ENCODE peak calls at places on chromosome 19, in eight cellular contexts. Y is MV-4-11; D is smooth muscle cell of the brain vasculature; J is activated naive CD8-positive, alpha-beta T cell treated with anti-CD3 and anti-CD28 coated beads, Interleukin-2, amount 10 ng/mL, durations not matched to agents 7 days and 5 days; Q is RWPE1; R is nucleus accumbens; N is GM12865; C is activated CD4-positive, alpha-beta T cell treated with anti-CD3 and anti-CD28 coated beads, Interleukin-2, amount 50 U/mL, for 24 hours. B is an unnamed sample.

GRCh38 chr19:12782174-12782423 is 6.7 kb upstream of the HOOK2 start:
- DNase-seq in Y (no peak), D (no peak), J (no peak), Q (no peak), R (no peak), N (no peak), C (no peak), B (no peak)

GRCh38 chr19:19657397-19657783 is 6.1 kb downstream of the ATP13A1 start:
- DNase-seq in Y (no peak), D (no peak), J (no peak), Q (no peak), R (no peak), N (no peak), C (no peak), B (no peak)

GRCh38 chr19:24052811-24053210 is 34.2 kb upstream of the ZNF254 start:
- DNase-seq in Y (peak; percentile 60), D (no peak), J (no peak), Q (no peak), R (no peak), N (no peak), C (no peak), B (no peak)

GRCh38 chr19:46265217-46265828 is 31.5 kb upstream of the HIF3A start:
- DNase-seq in Y (peak; percentile 84), D (peak; percentile 56), J (peak; percentile 51), Q (peak; percentile 79), R (no peak), N (peak; percentile 83), C (peak; percentile 71), B (peak; percentile 44)

GRCh38 chr19:34172661-34173144 is 399 bp downstream of the LSM14A start:
- DNase-seq in Y (no peak), D (peak; percentile 7), J (no peak), Q (peak; percentile 25), R (no peak), N (peak; percentile 33), C (peak; percentile 8), B (no peak)

GRCh38 chr19:49973987-49974386 is 13.0 kb upstream of the SIGLEC11 start:
- DNase-seq in Y (peak; percentile 96), D (no peak), J (no peak), Q (no peak), R (no peak), N (no peak), C (no peak), B (no peak)

GRCh38 chr19:29988351-29988750 is 46.3 kb downstream of the URI1 start:
- DNase-seq in Y (no peak), D (no peak), J (no peak), Q (no peak), R (no peak), N (no peak), C (no peak), B (no peak)

GRCh38 chr19:39438270-39438934 is 2.7 kb upstream of the RPS16 start:
- DNase-seq in Y (no peak), D (no peak), J (no peak), Q (no peak), R (no peak), N (no peak), C (no peak), B (no peak)

GRCh38 chr19:28309072-28309471 is 903.9 kb downstream of the UQCRFS1 start:
- DNase-seq in Y (no peak), D (no peak), J (no peak), Q (no peak), R (no peak), N (no peak), C (no peak), B (no peak)

GRCh38 chr19:50203281-50204080 is at the start of gene MYH14:
- DNase-seq in Y (no peak), D (no peak), J (no peak), Q (peak; percentile 92), R (peak; percentile 88), N (no peak), C (no peak), B (peak; percentile 19)

GRCh38 chr19:10915511-10916091 is 12.8 kb downstream of the YIPF2 start:
- DNase-seq in Y (no peak), D (no peak), J (no peak), Q (peak; percentile 80), R (no peak), N (no peak), C (no peak), B (no peak)

GRCh38 chr19:40286235-40286530 is 1.0 kb upstream of the AKT2 start:
- DNase-seq in Y (no peak), D (no peak), J (no peak), Q (no peak), R (no peak), N (no peak), C (no peak), B (no peak)

GRCh38 chr19:29704562-29705558 is 10.2 kb downstream of the C19orf12 start:
- DNase-seq in Y (no peak), D (no peak), J (no peak), Q (no peak), R (no peak), N (peak; percentile 51), C (peak; percentile 47), B (no peak)

GRCh38 chr19:5801796-5802616 is 2.9 kb upstream of the NRTN start:
- DNase-seq in Y (peak; percentile 20), D (no peak), J (no peak), Q (no peak), R (no peak), N (no peak), C (no peak), B (no peak)

GRCh38 chr19:2055871-2056809 is 5.1 kb upstream of the MKNK2 start:
- DNase-seq in Y (no peak), D (no peak), J (no peak), Q (no peak), R (no peak), N (peak; percentile 70), C (no peak), B (no peak)

GRCh38 chr19:58350871-58351557 is 2.3 kb downstream of the A1BG start:
- DNase-seq in Y (no peak), D (no peak), J (no peak), Q (no peak), R (no peak), N (no peak), C (no peak), B (no peak)

GRCh38 chr19:1311543-1312091 is 25.9 kb downstream of the EFNA2 start:
- DNase-seq in Y (no peak), D (no peak), J (no peak), Q (no peak), R (no peak), N (no peak), C (no peak), B (no peak)

GRCh38 chr19:39870171-39870971 is 24.2 kb upstream of the FBL start:
- DNase-seq in Y (no peak), D (no peak), J (no peak), Q (no peak), R (no peak), N (no peak), C (no peak), B (no peak)

GRCh38 chr19:56153507-56153906 is 12.4 kb downstream of the ZNF444 start:
- DNase-seq in Y (no peak), D (no peak), J (no peak), Q (no peak), R (no peak), N (no peak), C (no peak), B (no peak)

GRCh38 chr19:50518091-50519005 is 4.6 kb upstream of the ASPDH start:
- DNase-seq in Y (no peak), D (no peak), J (no peak), Q (no peak), R (no peak), N (no peak), C (no peak), B (no peak)

GRCh38 chr19:37654525-37654832 is 786 bp downstream of the ZFP30 start:
- DNase-seq in Y (no peak), D (no peak), J (no peak), Q (peak; percentile 34), R (no peak), N (no peak), C (no peak), B (no peak)